ENCODE peak calls at places on chromosome 6, in five cellular contexts. One of them, this sample, is unnamed. For H3K9me3 and H3K4me1, the result is how much of the 10 kb centered on the place peaks cover.

GRCh38 chr6:32940656-32941411 is at the start of gene HLA-DMB:
- DNase-seq in left ventricle myocardium inferior: no peak
- DNase-seq in CD8-positive, alpha-beta memory T cell: peak
- DNase-seq in right atrium auricular region: no peak
- DNase-seq in body of pancreas: peak
- DNase-seq in this sample: peak

GRCh38 chr6:3871511-3871910 is 22.3 kb downstream of the FAM50B start:
- DNase-seq in body of pancreas: peak
- DNase-seq in left ventricle myocardium inferior: no peak
- DNase-seq in right atrium auricular region: peak
- DNase-seq in CD8-positive, alpha-beta memory T cell: no peak
- DNase-seq in this sample: no peak

GRCh38 chr6:118397653-118398052 is 150.4 kb upstream of the PLN start:
- DNase-seq in left ventricle myocardium inferior: no peak
- DNase-seq in body of pancreas: no peak
- DNase-seq in CD8-positive, alpha-beta memory T cell: no peak
- DNase-seq in right atrium auricular region: no peak
- DNase-seq in this sample: no peak

GRCh38 chr6:156564128-156564806 is 212.9 kb upstream of the ARID1B start:
- DNase-seq in CD8-positive, alpha-beta memory T cell: peak
- DNase-seq in right atrium auricular region: peak
- DNase-seq in body of pancreas: peak
- DNase-seq in left ventricle myocardium inferior: peak
- DNase-seq in this sample: peak

GRCh38 chr6:143805832-143806281 is 37.3 kb upstream of the LTV1 start:
- DNase-seq in right atrium auricular region: no peak
- DNase-seq in CD8-positive, alpha-beta memory T cell: no peak
- DNase-seq in left ventricle myocardium inferior: no peak
- DNase-seq in body of pancreas: no peak
- DNase-seq in this sample: no peak

GRCh38 chr6:37971711-37972410 is 152.3 kb downstream of the ZFAND3 start:
- DNase-seq in left ventricle myocardium inferior: peak
- DNase-seq in body of pancreas: no peak
- DNase-seq in right atrium auricular region: no peak
- DNase-seq in CD8-positive, alpha-beta memory T cell: no peak
- DNase-seq in this sample: no peak

GRCh38 chr6:32087574-32088486 is 21.3 kb downstream of the TNXB start:
- DNase-seq in CD8-positive, alpha-beta memory T cell: peak
- DNase-seq in left ventricle myocardium inferior: peak
- DNase-seq in body of pancreas: peak
- DNase-seq in right atrium auricular region: peak
- DNase-seq in this sample: peak

GRCh38 chr6:125728739-125729138 is 20.7 kb upstream of the HEY2 start:
- DNase-seq in right atrium auricular region: no peak
- DNase-seq in body of pancreas: peak
- DNase-seq in CD8-positive, alpha-beta memory T cell: no peak
- DNase-seq in left ventricle myocardium inferior: no peak
- DNase-seq in this sample: no peak

GRCh38 chr6:131656667-131657066 is 19.6 kb downstream of the ENPP3 start:
- DNase-seq in CD8-positive, alpha-beta memory T cell: no peak
- DNase-seq in right atrium auricular region: no peak
- DNase-seq in left ventricle myocardium inferior: no peak
- DNase-seq in body of pancreas: no peak
- DNase-seq in this sample: no peak

GRCh38 chr6:43770417-43771209 is 602 bp downstream of the VEGFA start:
- DNase-seq in body of pancreas: peak
- DNase-seq in left ventricle myocardium inferior: peak
- DNase-seq in CD8-positive, alpha-beta memory T cell: no peak
- DNase-seq in right atrium auricular region: peak
- DNase-seq in this sample: no peak

GRCh38 chr6:100475554-100476325 is 11.0 kb upstream of the SIM1 start:
- DNase-seq in body of pancreas: no peak
- DNase-seq in CD8-positive, alpha-beta memory T cell: no peak
- DNase-seq in left ventricle myocardium inferior: no peak
- DNase-seq in right atrium auricular region: no peak
- DNase-seq in this sample: no peak
- H3K27ac ChIP-seq in body of pancreas: no peak
- H3K27ac ChIP-seq in CD8-positive, alpha-beta memory T cell: no peak
- H3K27ac ChIP-seq in left ventricle myocardium inferior: no peak
- H3K27ac ChIP-seq in right atrium auricular region: no peak
- H3K27ac ChIP-seq in this sample: no peak

GRCh38 chr6:169898788-169899480 is 147.5 kb downstream of the ERMARD start:
- DNase-seq in CD8-positive, alpha-beta memory T cell: no peak
- DNase-seq in left ventricle myocardium inferior: no peak
- DNase-seq in body of pancreas: no peak
- DNase-seq in right atrium auricular region: no peak
- DNase-seq in this sample: no peak

GRCh38 chr6:169897601-169898358 is 146.4 kb downstream of the ERMARD start:
- DNase-seq in right atrium auricular region: no peak
- DNase-seq in CD8-positive, alpha-beta memory T cell: no peak
- DNase-seq in left ventricle myocardium inferior: no peak
- DNase-seq in body of pancreas: no peak
- DNase-seq in this sample: no peak

GRCh38 chr6:169895926-169896761 is 144.7 kb downstream of the ERMARD start:
- DNase-seq in left ventricle myocardium inferior: no peak
- DNase-seq in CD8-positive, alpha-beta memory T cell: no peak
- DNase-seq in body of pancreas: no peak
- DNase-seq in right atrium auricular region: peak
- DNase-seq in this sample: no peak

GRCh38 chr6:169895000-169895759 is 143.8 kb downstream of the ERMARD start:
- DNase-seq in left ventricle myocardium inferior: no peak
- DNase-seq in right atrium auricular region: no peak
- DNase-seq in CD8-positive, alpha-beta memory T cell: no peak
- DNase-seq in body of pancreas: no peak
- DNase-seq in this sample: no peak

GRCh38 chr6:169896826-169897456 is 145.5 kb downstream of the ERMARD start:
- DNase-seq in left ventricle myocardium inferior: no peak
- DNase-seq in right atrium auricular region: peak
- DNase-seq in body of pancreas: no peak
- DNase-seq in CD8-positive, alpha-beta memory T cell: no peak
- DNase-seq in this sample: no peak
- H3K9me3 ChIP-seq in left ventricle myocardium inferior: under half
- H3K9me3 ChIP-seq in right atrium auricular region: under half
- H3K9me3 ChIP-seq in body of pancreas: under half
- H3K9me3 ChIP-seq in CD8-positive, alpha-beta memory T cell: under half
- H3K9me3 ChIP-seq in this sample: under half

GRCh38 chr6:30748851-30749540 is 4.6 kb upstream of the IER3 start:
- DNase-seq in body of pancreas: no peak
- DNase-seq in CD8-positive, alpha-beta memory T cell: no peak
- DNase-seq in right atrium auricular region: no peak
- DNase-seq in left ventricle myocardium inferior: no peak
- DNase-seq in this sample: no peak

GRCh38 chr6:30748301-30748769 is 4.0 kb upstream of the IER3 start:
- DNase-seq in body of pancreas: no peak
- DNase-seq in CD8-positive, alpha-beta memory T cell: no peak
- DNase-seq in right atrium auricular region: no peak
- DNase-seq in left ventricle myocardium inferior: no peak
- DNase-seq in this sample: no peak

GRCh38 chr6:30750379-30750668 is 6.0 kb upstream of the IER3 start:
- DNase-seq in right atrium auricular region: no peak
- DNase-seq in body of pancreas: no peak
- DNase-seq in CD8-positive, alpha-beta memory T cell: no peak
- DNase-seq in left ventricle myocardium inferior: no peak
- DNase-seq in this sample: no peak

GRCh38 chr6:30747300-30747687 is 2.9 kb upstream of the IER3 start:
- DNase-seq in left ventricle myocardium inferior: no peak
- DNase-seq in right atrium auricular region: no peak
- DNase-seq in CD8-positive, alpha-beta memory T cell: no peak
- DNase-seq in body of pancreas: no peak
- DNase-seq in this sample: no peak

GRCh38 chr6:30749554-30750378 is 5.4 kb upstream of the IER3 start:
- DNase-seq in left ventricle myocardium inferior: no peak
- DNase-seq in right atrium auricular region: no peak
- DNase-seq in body of pancreas: peak
- DNase-seq in CD8-positive, alpha-beta memory T cell: no peak
- DNase-seq in this sample: no peak
- H3K4me1 ChIP-seq in left ventricle myocardium inferior: half or more
- H3K4me1 ChIP-seq in right atrium auricular region: under half
- H3K4me1 ChIP-seq in body of pancreas: half or more
- H3K4me1 ChIP-seq in CD8-positive, alpha-beta memory T cell: under half
- H3K4me1 ChIP-seq in this sample: under half

GRCh38 chr6:87944541-87944954 is 103.1 kb upstream of the SPACA1 start:
- DNase-seq in CD8-positive, alpha-beta memory T cell: no peak
- DNase-seq in left ventricle myocardium inferior: peak
- DNase-seq in right atrium auricular region: peak
- DNase-seq in body of pancreas: peak
- DNase-seq in this sample: no peak
- H3K27ac ChIP-seq in CD8-positive, alpha-beta memory T cell: no peak
- H3K27ac ChIP-seq in left ventricle myocardium inferior: peak
- H3K27ac ChIP-seq in right atrium auricular region: no peak
- H3K27ac ChIP-seq in body of pancreas: no peak
- H3K27ac ChIP-seq in this sample: no peak

GRCh38 chr6:100461273-100461919 is 3.3 kb downstream of the SIM1 start:
- DNase-seq in right atrium auricular region: no peak
- DNase-seq in left ventricle myocardium inferior: no peak
- DNase-seq in body of pancreas: no peak
- DNase-seq in CD8-positive, alpha-beta memory T cell: no peak
- DNase-seq in this sample: no peak

GRCh38 chr6:100457251-100457990 is 7.3 kb downstream of the SIM1 start:
- DNase-seq in left ventricle myocardium inferior: no peak
- DNase-seq in CD8-positive, alpha-beta memory T cell: no peak
- DNase-seq in body of pancreas: no peak
- DNase-seq in right atrium auricular region: no peak
- DNase-seq in this sample: no peak

GRCh38 chr6:100458841-100459154 is 5.9 kb downstream of the SIM1 start:
- DNase-seq in right atrium auricular region: no peak
- DNase-seq in CD8-positive, alpha-beta memory T cell: no peak
- DNase-seq in left ventricle myocardium inferior: no peak
- DNase-seq in body of pancreas: no peak
- DNase-seq in this sample: no peak

GRCh38 chr6:100460650-100461204 is 4.0 kb downstream of the SIM1 start:
- DNase-seq in CD8-positive, alpha-beta memory T cell: no peak
- DNase-seq in right atrium auricular region: no peak
- DNase-seq in left ventricle myocardium inferior: no peak
- DNase-seq in body of pancreas: no peak
- DNase-seq in this sample: no peak

GRCh38 chr6:100459291-100459690 is 5.4 kb downstream of the SIM1 start:
- DNase-seq in right atrium auricular region: no peak
- DNase-seq in left ventricle myocardium inferior: no peak
- DNase-seq in body of pancreas: no peak
- DNase-seq in CD8-positive, alpha-beta memory T cell: no peak
- DNase-seq in this sample: no peak
- H3K9me3 ChIP-seq in right atrium auricular region: under half
- H3K9me3 ChIP-seq in left ventricle myocardium inferior: under half
- H3K9me3 ChIP-seq in body of pancreas: under half
- H3K9me3 ChIP-seq in CD8-positive, alpha-beta memory T cell: under half
- H3K9me3 ChIP-seq in this sample: under half